ENCODE peak calls at places on chromosomes 2 and 18, in six cellular contexts. One of them, this sample, is unnamed.

GRCh38 chr2:40332096-40332826 is 119.6 kb downstream of the SLC8A1 start:
- DNase-seq in ovary: no peak
- DNase-seq in H1: no peak
- DNase-seq in tibial nerve: no peak
- DNase-seq in thyroid gland: no peak
- DNase-seq in fibroblast of the aortic adventitia: peak
- DNase-seq in this sample: no peak

GRCh38 chr2:176161041-176161785 is 4.1 kb downstream of the HOXD3 start:
- DNase-seq in ovary: no peak
- DNase-seq in H1: no peak
- DNase-seq in thyroid gland: no peak
- DNase-seq in fibroblast of the aortic adventitia: no peak
- DNase-seq in tibial nerve: no peak
- DNase-seq in this sample: no peak

GRCh38 chr2:16005819-16006536 is 65.6 kb downstream of the MYCN start:
- DNase-seq in H1: no peak
- DNase-seq in tibial nerve: peak
- DNase-seq in fibroblast of the aortic adventitia: no peak
- DNase-seq in ovary: no peak
- DNase-seq in thyroid gland: no peak
- DNase-seq in this sample: no peak

GRCh38 chr2:232420463-232421188 is 14.0 kb downstream of the ALPG start:
- DNase-seq in ovary: no peak
- DNase-seq in fibroblast of the aortic adventitia: no peak
- DNase-seq in tibial nerve: no peak
- DNase-seq in H1: peak
- DNase-seq in thyroid gland: peak
- DNase-seq in this sample: peak

GRCh38 chr2:205852457-205852856 is 170.2 kb downstream of the NRP2 start:
- DNase-seq in H1: no peak
- DNase-seq in thyroid gland: no peak
- DNase-seq in tibial nerve: no peak
- DNase-seq in ovary: no peak
- DNase-seq in fibroblast of the aortic adventitia: no peak
- DNase-seq in this sample: no peak

GRCh38 chr2:144607899-144608477 is 88.1 kb upstream of the ZEB2 start:
- DNase-seq in tibial nerve: peak
- DNase-seq in thyroid gland: no peak
- DNase-seq in fibroblast of the aortic adventitia: peak
- DNase-seq in H1: no peak
- DNase-seq in ovary: no peak
- DNase-seq in this sample: no peak

GRCh38 chr2:219308142-219309093 is 783 bp downstream of the PTPRN start:
- DNase-seq in thyroid gland: peak
- DNase-seq in H1: peak
- DNase-seq in fibroblast of the aortic adventitia: peak
- DNase-seq in tibial nerve: no peak
- DNase-seq in ovary: peak
- DNase-seq in this sample: peak

GRCh38 chr2:71001592-71002570 is 7.2 kb upstream of the TEX261 start:
- DNase-seq in tibial nerve: no peak
- DNase-seq in H1: peak
- DNase-seq in fibroblast of the aortic adventitia: no peak
- DNase-seq in thyroid gland: no peak
- DNase-seq in ovary: peak
- DNase-seq in this sample: peak

GRCh38 chr2:10526281-10526680 is 78.2 kb upstream of the ODC1 start:
- DNase-seq in thyroid gland: no peak
- DNase-seq in ovary: no peak
- DNase-seq in H1: no peak
- DNase-seq in tibial nerve: no peak
- DNase-seq in fibroblast of the aortic adventitia: no peak
- DNase-seq in this sample: no peak

GRCh38 chr2:64133828-64134227 is 10.4 kb downstream of the PELI1 start:
- DNase-seq in H1: no peak
- DNase-seq in fibroblast of the aortic adventitia: peak
- DNase-seq in tibial nerve: no peak
- DNase-seq in ovary: no peak
- DNase-seq in thyroid gland: no peak
- DNase-seq in this sample: no peak

GRCh38 chr2:75870133-75870532 is 159.4 kb upstream of the GCFC2 start:
- DNase-seq in fibroblast of the aortic adventitia: no peak
- DNase-seq in thyroid gland: no peak
- DNase-seq in tibial nerve: no peak
- DNase-seq in H1: no peak
- DNase-seq in ovary: no peak
- DNase-seq in this sample: no peak

GRCh38 chr18:49459404-49460171 is 857 bp downstream of the DYM start:
- DNase-seq in H1: no peak
- DNase-seq in thyroid gland: peak
- DNase-seq in ovary: no peak
- DNase-seq in tibial nerve: no peak
- DNase-seq in fibroblast of the aortic adventitia: peak
- DNase-seq in this sample: no peak

GRCh38 chr2:199160081-199160480 is 297.7 kb downstream of the SATB2 start:
- DNase-seq in fibroblast of the aortic adventitia: no peak
- DNase-seq in tibial nerve: no peak
- DNase-seq in thyroid gland: no peak
- DNase-seq in ovary: no peak
- DNase-seq in H1: no peak
- DNase-seq in this sample: no peak

DNA sequence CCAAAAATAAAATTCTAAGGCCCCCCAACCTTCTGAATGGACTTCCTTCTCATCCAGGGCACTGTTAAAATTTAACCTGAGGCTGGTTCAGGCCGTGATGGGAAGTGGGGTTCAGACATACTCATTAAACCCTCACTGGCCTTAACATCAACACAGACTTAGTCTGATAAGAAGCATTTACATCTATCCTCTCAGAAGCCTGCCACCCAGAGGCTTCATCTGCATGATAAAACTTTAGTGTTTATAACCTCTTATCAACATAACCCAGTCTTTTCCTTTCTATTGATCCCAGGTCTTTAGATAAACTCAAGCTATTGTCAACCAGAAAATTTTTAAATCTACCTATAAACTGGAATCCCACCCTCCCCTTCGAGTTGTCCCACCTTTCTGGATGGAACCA is 22.4 kb downstream of the ITSN2 start:
- DNase-seq in H1: no peak
- DNase-seq in fibroblast of the aortic adventitia: no peak
- DNase-seq in tibial nerve: no peak
- DNase-seq in ovary: no peak
- DNase-seq in thyroid gland: no peak
- DNase-seq in this sample: no peak
- TF ChIP-seq CTCF in H1: no peak
- TF ChIP-seq CTCF in fibroblast of the aortic adventitia: no peak
- TF ChIP-seq CTCF in tibial nerve: no peak
- TF ChIP-seq CTCF in ovary: no peak
- TF ChIP-seq CTCF in thyroid gland: no peak
- TF ChIP-seq CTCF in this sample: no peak

DNA sequence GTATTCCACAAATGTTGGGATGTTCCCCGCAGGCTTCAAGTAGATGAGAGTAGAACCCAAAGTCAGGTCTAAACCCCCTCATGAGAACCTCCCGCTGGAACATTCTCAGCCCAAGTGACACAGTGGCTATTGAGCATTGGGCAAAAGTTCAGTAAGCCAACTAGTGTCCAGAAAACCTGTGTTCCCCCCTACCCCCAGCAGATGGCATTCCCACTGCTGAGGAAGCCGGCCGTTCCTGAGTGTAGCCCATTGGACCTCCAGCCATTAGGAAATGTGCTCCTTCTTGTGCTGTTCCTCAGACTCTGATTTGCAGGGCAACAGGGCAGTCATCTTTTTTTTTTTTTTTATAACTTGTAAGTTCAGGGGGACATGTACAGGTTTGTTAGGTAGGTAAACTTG is 152.1 kb downstream of the NCK2 start:
- DNase-seq in fibroblast of the aortic adventitia: no peak
- DNase-seq in H1: no peak
- DNase-seq in thyroid gland: no peak
- DNase-seq in tibial nerve: no peak
- DNase-seq in ovary: no peak
- DNase-seq in this sample: no peak
- TF ChIP-seq CTCF in fibroblast of the aortic adventitia: no peak
- TF ChIP-seq CTCF in H1: peak
- TF ChIP-seq CTCF in thyroid gland: no peak
- TF ChIP-seq CTCF in tibial nerve: no peak
- TF ChIP-seq CTCF in ovary: no peak
- TF ChIP-seq CTCF in this sample: no peak

GRCh38 chr2:117470311-117471095 is 344.0 kb upstream of the DDX18 start:
- DNase-seq in H1: peak
- DNase-seq in tibial nerve: no peak
- DNase-seq in thyroid gland: peak
- DNase-seq in fibroblast of the aortic adventitia: no peak
- DNase-seq in ovary: no peak
- DNase-seq in this sample: peak
- TF ChIP-seq CTCF in H1: peak
- TF ChIP-seq CTCF in tibial nerve: peak
- TF ChIP-seq CTCF in thyroid gland: peak
- TF ChIP-seq CTCF in fibroblast of the aortic adventitia: no peak
- TF ChIP-seq CTCF in ovary: no peak
- TF ChIP-seq CTCF in this sample: peak

GRCh38 chr2:202035089-202035940 is 1.7 kb downstream of the FZD7 start:
- DNase-seq in tibial nerve: peak
- DNase-seq in H1: peak
- DNase-seq in fibroblast of the aortic adventitia: peak
- DNase-seq in thyroid gland: peak
- DNase-seq in ovary: peak
- DNase-seq in this sample: peak
- TF ChIP-seq CTCF in tibial nerve: peak
- TF ChIP-seq CTCF in H1: peak
- TF ChIP-seq CTCF in fibroblast of the aortic adventitia: peak
- TF ChIP-seq CTCF in thyroid gland: peak
- TF ChIP-seq CTCF in ovary: peak
- TF ChIP-seq CTCF in this sample: peak

DNA sequence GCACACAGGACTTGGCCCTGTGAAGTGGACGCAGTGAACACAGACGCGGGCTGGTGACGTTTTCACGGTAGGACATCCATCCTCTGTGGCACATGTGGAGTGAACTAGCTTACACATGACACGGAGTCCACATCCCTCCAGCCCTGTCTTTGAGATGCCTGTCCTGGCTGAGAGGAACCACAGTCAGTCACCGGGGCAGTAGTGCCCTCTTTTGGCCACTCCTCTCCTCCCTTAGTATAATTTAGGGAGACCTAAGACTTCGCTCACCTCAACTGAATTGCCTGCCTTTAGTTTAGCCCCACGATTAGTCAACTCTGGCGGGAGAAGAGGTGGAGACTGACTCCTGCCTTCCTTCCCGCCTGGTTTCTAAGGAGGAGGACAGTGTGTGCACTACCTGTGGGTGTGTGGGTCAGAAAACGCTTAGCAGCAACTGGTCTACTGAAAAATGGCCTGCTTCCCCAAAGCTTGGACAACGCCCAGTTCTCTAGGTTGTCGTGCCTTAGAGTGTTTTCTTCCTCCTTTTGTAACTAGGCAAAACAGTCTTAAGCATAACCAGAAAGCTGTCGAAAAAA is 70.6 kb downstream of the MBP start:
- DNase-seq in tibial nerve: no peak
- DNase-seq in fibroblast of the aortic adventitia: no peak
- DNase-seq in ovary: no peak
- DNase-seq in thyroid gland: no peak
- DNase-seq in H1: no peak
- DNase-seq in this sample: no peak
- TF ChIP-seq CTCF in tibial nerve: peak
- TF ChIP-seq CTCF in fibroblast of the aortic adventitia: no peak
- TF ChIP-seq CTCF in ovary: no peak
- TF ChIP-seq CTCF in thyroid gland: no peak
- TF ChIP-seq CTCF in H1: peak
- TF ChIP-seq CTCF in this sample: peak

DNA sequence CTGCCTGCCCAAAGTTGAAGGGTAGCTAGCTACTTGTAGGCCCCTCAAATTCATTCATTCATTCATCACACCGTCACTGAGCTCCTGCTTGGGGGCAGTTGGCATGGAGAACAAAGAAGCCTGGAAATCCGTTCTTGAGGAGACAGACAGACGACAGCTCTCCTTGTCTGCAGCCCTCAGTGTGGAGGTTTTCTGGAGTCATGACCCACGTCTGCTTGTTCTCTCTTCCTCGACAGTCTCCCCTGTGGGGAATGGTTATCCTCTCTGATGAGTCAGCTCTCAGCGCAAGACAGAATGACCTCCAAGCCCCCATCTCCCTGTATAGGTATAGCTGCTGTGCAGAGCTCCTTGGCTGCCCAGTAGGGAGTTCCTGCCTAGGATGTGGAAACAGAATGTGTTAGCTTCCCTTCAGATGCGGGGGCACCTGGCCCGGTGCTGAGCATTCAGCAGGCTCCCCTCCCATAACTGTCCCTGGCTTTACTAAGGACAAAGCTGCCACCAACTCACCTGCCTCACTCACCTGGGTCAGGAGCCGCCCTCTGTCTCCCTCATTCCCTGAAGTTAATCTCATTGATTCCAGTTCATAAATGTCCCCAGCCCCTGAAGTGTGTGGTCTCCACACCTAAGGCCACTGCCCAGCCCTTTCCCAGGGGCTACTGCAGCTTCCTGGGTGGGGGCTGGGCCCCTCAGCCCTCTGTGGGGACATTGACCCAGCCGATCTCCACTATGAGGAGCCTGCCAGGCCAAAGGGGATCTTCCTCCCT is 124.7 kb downstream of the ACKR3 start:
- DNase-seq in thyroid gland: no peak
- DNase-seq in ovary: no peak
- DNase-seq in H1: no peak
- DNase-seq in tibial nerve: no peak
- DNase-seq in fibroblast of the aortic adventitia: no peak
- DNase-seq in this sample: no peak
- TF ChIP-seq CTCF in thyroid gland: no peak
- TF ChIP-seq CTCF in ovary: no peak
- TF ChIP-seq CTCF in H1: no peak
- TF ChIP-seq CTCF in tibial nerve: no peak
- TF ChIP-seq CTCF in fibroblast of the aortic adventitia: no peak
- TF ChIP-seq CTCF in this sample: no peak